ENCODE peak calls at places on chromosomes 16 and 17, in five cellular contexts. One of them, this sample, is unnamed.
A peak's percentile ranks its signal among the peaks of the same experiment; 100 is the strongest.

GRCh38 chr16:9115277-9115676 is 23.8 kb downstream of the HAPSTR1 start:
- DNase-seq in C1 segment of cervical spinal cord: no peak
- DNase-seq in AG09319: no peak
- DNase-seq in HS-27A: no peak
- DNase-seq in KBM-7: no peak
- DNase-seq in this sample: no peak

GRCh38 chr16:9089660-9090059 is 1.8 kb upstream of the HAPSTR1 start:
- DNase-seq in C1 segment of cervical spinal cord: no peak
- DNase-seq in AG09319: no peak
- DNase-seq in HS-27A: no peak
- DNase-seq in KBM-7: no peak
- DNase-seq in this sample: no peak

GRCh38 chr17:55845385-55845784 is 94.5 kb downstream of the PCTP start:
- DNase-seq in C1 segment of cervical spinal cord: no peak
- DNase-seq in AG09319: peak; percentile 14
- DNase-seq in HS-27A: no peak
- DNase-seq in KBM-7: peak; percentile 26
- DNase-seq in this sample: peak; percentile 84

GRCh38 chr16:69880640-69881133 is 70.4 kb upstream of the CLEC18A start:
- DNase-seq in C1 segment of cervical spinal cord: no peak
- DNase-seq in AG09319: peak; percentile 57
- DNase-seq in HS-27A: no peak
- DNase-seq in KBM-7: no peak
- DNase-seq in this sample: no peak

GRCh38 chr16:3780570-3780969 is 63.2 kb upstream of the TRAP1 start:
- DNase-seq in C1 segment of cervical spinal cord: no peak
- DNase-seq in AG09319: no peak
- DNase-seq in HS-27A: no peak
- DNase-seq in KBM-7: peak; percentile 61
- DNase-seq in this sample: no peak

GRCh38 chr17:43679911-43680310 is 18.2 kb upstream of the MEOX1 start:
- DNase-seq in C1 segment of cervical spinal cord: no peak
- DNase-seq in AG09319: no peak
- DNase-seq in HS-27A: no peak
- DNase-seq in KBM-7: no peak
- DNase-seq in this sample: no peak

GRCh38 chr17:38762231-38762630 is 9.7 kb downstream of the PSMB3 start:
- DNase-seq in C1 segment of cervical spinal cord: no peak
- DNase-seq in AG09319: no peak
- DNase-seq in HS-27A: no peak
- DNase-seq in KBM-7: no peak
- DNase-seq in this sample: no peak

GRCh38 chr16:74841904-74842303 is 67.3 kb upstream of the FA2H start:
- DNase-seq in C1 segment of cervical spinal cord: no peak
- DNase-seq in AG09319: no peak
- DNase-seq in HS-27A: no peak
- DNase-seq in KBM-7: no peak
- DNase-seq in this sample: no peak

GRCh38 chr16:56630134-56630533 is 2.3 kb upstream of the MT1M start:
- DNase-seq in C1 segment of cervical spinal cord: no peak
- DNase-seq in AG09319: no peak
- DNase-seq in HS-27A: no peak
- DNase-seq in KBM-7: no peak
- DNase-seq in this sample: no peak

GRCh38 chr17:1399366-1399678 is 700 bp downstream of the YWHAE start:
- DNase-seq in C1 segment of cervical spinal cord: no peak
- DNase-seq in AG09319: no peak
- DNase-seq in HS-27A: no peak
- DNase-seq in KBM-7: no peak
- DNase-seq in this sample: no peak

GRCh38 chr17:77935121-77935571 is 23.4 kb upstream of the TNRC6C start:
- DNase-seq in C1 segment of cervical spinal cord: no peak
- DNase-seq in AG09319: no peak
- DNase-seq in HS-27A: no peak
- DNase-seq in KBM-7: no peak
- DNase-seq in this sample: peak; percentile 46

GRCh38 chr16:57998992-57999365 is 1.5 kb downstream of the ZNF319 start:
- DNase-seq in C1 segment of cervical spinal cord: no peak
- DNase-seq in AG09319: no peak
- DNase-seq in HS-27A: no peak
- DNase-seq in KBM-7: no peak
- DNase-seq in this sample: no peak

GRCh38 chr16:74901606-74902005 is 83.3 kb downstream of the WDR59 start:
- DNase-seq in C1 segment of cervical spinal cord: no peak
- DNase-seq in AG09319: no peak
- DNase-seq in HS-27A: no peak
- DNase-seq in KBM-7: no peak
- DNase-seq in this sample: no peak

GRCh38 chr16:69327585-69328310 is 2.6 kb downstream of the PDF start:
- DNase-seq in C1 segment of cervical spinal cord: no peak
- DNase-seq in AG09319: no peak
- DNase-seq in HS-27A: no peak
- DNase-seq in KBM-7: no peak
- DNase-seq in this sample: no peak

GRCh38 chr17:68020451-68020779 is 15.1 kb upstream of the KPNA2 start:
- DNase-seq in C1 segment of cervical spinal cord: no peak
- DNase-seq in AG09319: no peak
- DNase-seq in HS-27A: no peak
- DNase-seq in KBM-7: no peak
- DNase-seq in this sample: no peak

GRCh38 chr16:70656712-70657263 is 10.4 kb downstream of the IL34 start:
- DNase-seq in C1 segment of cervical spinal cord: no peak
- DNase-seq in AG09319: no peak
- DNase-seq in HS-27A: no peak
- DNase-seq in KBM-7: no peak
- DNase-seq in this sample: no peak

GRCh38 chr17:38436386-38436785 is 8.1 kb downstream of the ARHGAP23 start:
- DNase-seq in C1 segment of cervical spinal cord: no peak
- DNase-seq in AG09319: no peak
- DNase-seq in HS-27A: no peak
- DNase-seq in KBM-7: no peak
- DNase-seq in this sample: no peak

GRCh38 chr17:19317359-19318095 is 45.0 kb downstream of the B9D1 start:
- DNase-seq in C1 segment of cervical spinal cord: peak; percentile 92
- DNase-seq in AG09319: peak; percentile 11
- DNase-seq in HS-27A: no peak
- DNase-seq in KBM-7: peak; percentile 42
- DNase-seq in this sample: peak; percentile 87

GRCh38 chr16:72989203-72989991 is 58.5 kb downstream of the ZFHX3 start:
- DNase-seq in C1 segment of cervical spinal cord: no peak
- DNase-seq in AG09319: peak; percentile 75
- DNase-seq in HS-27A: peak; percentile 91
- DNase-seq in KBM-7: no peak
- DNase-seq in this sample: no peak

GRCh38 chr17:51372345-51373004 is 112.1 kb downstream of the UTP18 start:
- DNase-seq in C1 segment of cervical spinal cord: peak; percentile 67
- DNase-seq in AG09319: no peak
- DNase-seq in HS-27A: peak; percentile 54
- DNase-seq in KBM-7: peak; percentile 94
- DNase-seq in this sample: peak; percentile 19

GRCh38 chr17:65301184-65301583 is 164.0 kb downstream of the RGS9 start:
- DNase-seq in C1 segment of cervical spinal cord: no peak
- DNase-seq in AG09319: no peak
- DNase-seq in HS-27A: no peak
- DNase-seq in KBM-7: no peak
- DNase-seq in this sample: no peak

GRCh38 chr16:75648265-75649076 is 898 bp downstream of the TERF2IP start:
- DNase-seq in C1 segment of cervical spinal cord: peak; percentile 68
- DNase-seq in AG09319: no peak
- DNase-seq in HS-27A: no peak
- DNase-seq in KBM-7: peak; percentile 73
- DNase-seq in this sample: peak; percentile 88

This sample was measured in neural progenitor cell.